ENCODE peak calls at places on chromosomes 16 and 17, in seven cellular contexts. H is NCI-H460; B is HT-29; X is T1000; W is CD4-positive, CD25-positive, alpha-beta regulatory T cell; K is AG08395; C is NCI-H1436 treated with DMSO at 0.1 percent for 48 hours. P is an unnamed sample.

GRCh38 chr16:67528870-67529638 is 425 bp downstream of the RIPOR1 start:
- DNase-seq in C (no peak), W (no peak), B (peak), X (no peak), K (peak), H (no peak), P (peak)

GRCh38 chr16:3908951-3909437 is 28.5 kb upstream of the CREBBP start:
- DNase-seq in X (no peak), C (no peak), H (no peak), K (no peak), W (no peak), B (no peak), P (no peak)

GRCh38 chr16:8607214-8607613 is 14.3 kb upstream of the METTL22 start:
- DNase-seq in C (no peak), K (no peak), X (no peak), H (no peak), B (no peak), W (no peak), P (no peak)

GRCh38 chr16:78709137-78709871 is 609.9 kb downstream of the WWOX start:
- DNase-seq in K (no peak), B (no peak), X (no peak), C (no peak), H (no peak), W (no peak), P (no peak)

GRCh38 chr16:19071811-19072777 is 4.7 kb downstream of the COQ7 start:
- DNase-seq in W (peak), X (peak), C (no peak), K (peak), B (peak), H (peak), P (peak)

GRCh38 chr16:10671729-10672128 is 23.0 kb downstream of the TEKT5 start:
- DNase-seq in X (no peak), K (no peak), W (no peak), C (no peak), B (no peak), H (no peak), P (no peak)

GRCh38 chr17:64709481-64709880 is 47.4 kb upstream of the SMURF2 start:
- DNase-seq in K (no peak), X (no peak), C (no peak), H (no peak), W (no peak), B (peak), P (no peak)

GRCh38 chr17:78322858-78323455 is 36.9 kb downstream of the SOCS3 start:
- DNase-seq in H (no peak), B (no peak), C (no peak), X (no peak), K (peak), W (no peak), P (no peak)

GRCh38 chr17:48054238-48055185 is 6.4 kb downstream of the NFE2L1 start:
- DNase-seq in K (peak), X (no peak), W (no peak), C (peak), H (peak), B (peak), P (peak)

GRCh38 chr16:79821911-79822310 is 221.4 kb upstream of the MAF start:
- DNase-seq in W (no peak), C (no peak), H (no peak), K (no peak), B (no peak), X (no peak), P (no peak)

GRCh38 chr16:78749745-78750268 is 650.4 kb downstream of the WWOX start:
- DNase-seq in X (no peak), W (peak), B (no peak), H (no peak), K (no peak), C (no peak), P (no peak)

GRCh38 chr16:1929105-1929504 is 10.9 kb upstream of the HS3ST6 start:
- DNase-seq in H (no peak), C (no peak), W (no peak), X (no peak), K (peak), B (peak), P (peak)

GRCh38 chr16:57480127-57480753 is 6.1 kb downstream of the DOK4 start:
- DNase-seq in W (no peak), B (peak), H (peak), X (no peak), K (peak), C (no peak), P (peak)

GRCh38 chr16:84072014-84072413 is 29.4 kb upstream of the SLC38A8 start:
- DNase-seq in K (no peak), W (no peak), C (no peak), H (no peak), B (no peak), X (no peak), P (no peak)

GRCh38 chr17:68387485-68387884 is 69.8 kb downstream of the WIPI1 start:
- DNase-seq in H (no peak), C (no peak), K (no peak), W (no peak), B (no peak), X (no peak), P (no peak)

GRCh38 chr16:24838554-24839266 is 7.1 kb upstream of the SLC5A11 start:
- DNase-seq in H (peak), C (no peak), K (peak), B (peak), X (no peak), W (no peak), P (no peak)

GRCh38 chr16:85137323-85138072 is 25.2 kb upstream of the CIBAR2 start:
- DNase-seq in B (peak), K (peak), C (no peak), W (no peak), H (peak), X (no peak), P (peak)

GRCh38 chr17:4796550-4796915 is 569 bp downstream of the PSMB6 start:
- DNase-seq in K (peak), H (no peak), B (no peak), C (no peak), X (no peak), W (no peak), P (no peak)